ENCODE peak calls at places on chromosomes 1 and 21, in ten cellular contexts. Q is ovary; C is HFF-Myc; O is sciatic nerve; N is effector memory CD8-positive, alpha-beta T cell; U is head of caudate nucleus; W is activated T-cell treated with anti-CD3 and anti-CD28 coated beads, Interleukin-2, amount 50 U/mL, for 72 hours; S is activated CD4-positive, CD25-positive, alpha-beta regulatory T cell treated with anti-CD3 and anti-CD28 coated beads, Interleukin-2, amount 50 U/mL, for 72 hours; I is NCI-H345; J is lower leg skin. L is an unnamed sample.

GRCh38 chr1:18712254-18712605 is 81.6 kb downstream of the PAX7 start:
- DNase-seq in Q (no peak), C (no peak), O (no peak), N (no peak), U (no peak), W (no peak), S (no peak), I (no peak), J (no peak), L (no peak)

GRCh38 chr1:232016636-232017035 is 390.0 kb downstream of the DISC1 start:
- DNase-seq in Q (no peak), C (no peak), O (no peak), N (no peak), U (no peak), W (no peak), S (no peak), I (no peak), J (no peak), L (no peak)

GRCh38 chr1:229272164-229273158 is 1.6 kb downstream of the RAB4A start:
- DNase-seq in Q (no peak), C (no peak), O (no peak), N (no peak), U (no peak), W (no peak), S (no peak), I (no peak), J (no peak), L (no peak)

GRCh38 chr1:173190101-173190895 is 16.8 kb downstream of the TNFSF4 start:
- DNase-seq in Q (peak; percentile 56), C (peak; percentile 73), O (peak; percentile 82), N (no peak), U (peak; percentile 25), W (no peak), S (no peak), I (peak; percentile 69), J (peak; percentile 88), L (peak; percentile 98)

GRCh38 chr1:95953005-95953404 is 719.0 kb downstream of the RWDD3 start:
- DNase-seq in Q (no peak), C (no peak), O (no peak), N (no peak), U (no peak), W (no peak), S (no peak), I (peak; percentile 3), J (no peak), L (peak; percentile 26)

GRCh38 chr21:41171210-41171609 is 3.2 kb downstream of the BACE2 start:
- DNase-seq in Q (no peak), C (no peak), O (no peak), N (no peak), U (no peak), W (no peak), S (no peak), I (no peak), J (peak; percentile 62), L (peak; percentile 95)

GRCh38 chr1:96880626-96881025 is 159.0 kb downstream of the PTBP2 start:
- DNase-seq in Q (no peak), C (no peak), O (no peak), N (no peak), U (no peak), W (no peak), S (no peak), I (no peak), J (no peak), L (no peak)

GRCh38 chr1:110542730-110543129 is 23.8 kb upstream of the KCNA10 start:
- DNase-seq in Q (no peak), C (peak; percentile 20), O (no peak), N (no peak), U (no peak), W (no peak), S (no peak), I (no peak), J (no peak), L (peak; percentile 55)

GRCh38 chr1:198620951-198621824 is 17.7 kb upstream of the PTPRC start:
- DNase-seq in Q (no peak), C (no peak), O (no peak), N (peak; percentile 57), U (no peak), W (peak; percentile 69), S (peak; percentile 61), I (no peak), J (no peak), L (no peak)

GRCh38 chr21:28791595-28792282 is 200.9 kb downstream of the LTN1 start:
- DNase-seq in Q (no peak), C (no peak), O (no peak), N (no peak), U (no peak), W (no peak), S (peak; percentile 35), I (no peak), J (no peak), L (no peak)

GRCh38 chr1:98874828-98875227 is 129.8 kb downstream of the PLPPR5 start:
- DNase-seq in Q (no peak), C (no peak), O (no peak), N (no peak), U (no peak), W (no peak), S (no peak), I (no peak), J (no peak), L (no peak)

GRCh38 chr1:159700312-159700711 is 14.1 kb downstream of the CRP start:
- DNase-seq in Q (no peak), C (no peak), O (no peak), N (no peak), U (no peak), W (no peak), S (no peak), I (no peak), J (no peak), L (peak; percentile 2)

GRCh38 chr1:1437904-1438376 is 2.5 kb downstream of the VWA1 start:
- DNase-seq in Q (no peak), C (no peak), O (no peak), N (no peak), U (no peak), W (no peak), S (no peak), I (no peak), J (no peak), L (peak; percentile 57)

GRCh38 chr1:2205191-2205952 is 10.8 kb upstream of the FAAP20 start:
- DNase-seq in Q (peak; percentile 98), C (no peak), O (peak; percentile 98), N (peak; percentile 92), U (peak; percentile 93), W (peak; percentile 96), S (peak; percentile 89), I (peak; percentile 87), J (peak; percentile 94), L (peak; percentile 58)

GRCh38 chr1:178102218-178102617 is 8.3 kb downstream of the RASAL2 start:
- DNase-seq in Q (no peak), C (no peak), O (no peak), N (no peak), U (no peak), W (no peak), S (no peak), I (no peak), J (no peak), L (no peak)

GRCh38 chr1:217857061-217857460 is 225.9 kb downstream of the SPATA17 start:
- DNase-seq in Q (no peak), C (no peak), O (no peak), N (no peak), U (no peak), W (no peak), S (no peak), I (no peak), J (no peak), L (no peak)

GRCh38 chr1:8590696-8591351 is 226.6 kb downstream of the RERE start:
- DNase-seq in Q (no peak), C (no peak), O (no peak), N (no peak), U (no peak), W (no peak), S (no peak), I (no peak), J (no peak), L (no peak)

GRCh38 chr1:36934061-36934460 is 100.3 kb downstream of the GRIK3 start:
- DNase-seq in Q (no peak), C (no peak), O (no peak), N (no peak), U (no peak), W (no peak), S (no peak), I (peak; percentile 55), J (no peak), L (no peak)

GRCh38 chr1:6246497-6247295 is 2.7 kb downstream of the HES3 start:
- DNase-seq in Q (peak; percentile 89), C (no peak), O (peak; percentile 92), N (peak; percentile 77), U (peak; percentile 86), W (peak; percentile 84), S (peak; percentile 82), I (peak; percentile 84), J (peak; percentile 75), L (peak; percentile 63)

GRCh38 chr1:100506221-100506620 is 31.7 kb upstream of the GPR88 start:
- DNase-seq in Q (no peak), C (no peak), O (no peak), N (no peak), U (no peak), W (no peak), S (no peak), I (no peak), J (no peak), L (no peak)

GRCh38 chr1:241834733-241835377 is 13.1 kb upstream of the EXO1 start:
- DNase-seq in Q (no peak), C (no peak), O (no peak), N (no peak), U (no peak), W (no peak), S (no peak), I (peak; percentile 39), J (no peak), L (peak; percentile 60)

GRCh38 chr1:212430416-212430815 is 2.3 kb upstream of the NENF start:
- DNase-seq in Q (no peak), C (no peak), O (no peak), N (no peak), U (no peak), W (no peak), S (no peak), I (no peak), J (no peak), L (no peak)

GRCh38 chr1:195594322-195594721 is 1013.9 kb downstream of the KCNT2 start:
- DNase-seq in Q (no peak), C (no peak), O (no peak), N (no peak), U (no peak), W (no peak), S (no peak), I (no peak), J (no peak), L (no peak)

GRCh38 chr1:203663820-203664219 is 37.2 kb downstream of the ATP2B4 start:
- DNase-seq in Q (no peak), C (no peak), O (no peak), N (no peak), U (no peak), W (no peak), S (no peak), I (no peak), J (no peak), L (peak; percentile 64)

GRCh38 chr1:7940745-7941436 is at the start of gene TNFRSF9:
- DNase-seq in Q (no peak), C (no peak), O (no peak), N (peak; percentile 51), U (no peak), W (peak; percentile 88), S (peak; percentile 78), I (no peak), J (no peak), L (peak; percentile 70)

GRCh38 chr1:51623025-51623424 is 6.1 kb downstream of the OSBPL9 start:
- DNase-seq in Q (no peak), C (no peak), O (no peak), N (no peak), U (no peak), W (no peak), S (no peak), I (no peak), J (no peak), L (no peak)

GRCh38 chr1:35129080-35129479 is 49.9 kb downstream of the ZMYM1 start:
- DNase-seq in Q (no peak), C (no peak), O (no peak), N (no peak), U (no peak), W (no peak), S (no peak), I (no peak), J (no peak), L (no peak)

GRCh38 chr1:231201375-231202124 is 39.5 kb upstream of the GNPAT start:
- DNase-seq in Q (no peak), C (no peak), O (no peak), N (no peak), U (no peak), W (no peak), S (no peak), I (no peak), J (no peak), L (no peak)